ENCODE peak calls at places on chromosome 12, in six cellular contexts. One of them, this sample, is unnamed. For H3K4me1, the result is how much of the 10 kb centered on the place peaks cover.

GRCh38 chr12:12747281-12747680 is 30.1 kb downstream of the CDKN1B start:
- DNase-seq in sigmoid colon: no peak
- DNase-seq in transverse colon: no peak
- DNase-seq in HepG2: no peak
- DNase-seq in K562: no peak
- DNase-seq in SK-N-SH: no peak
- DNase-seq in this sample: no peak

GRCh38 chr12:112841891-112842290 is 50.3 kb downstream of the RPH3A start:
- DNase-seq in SK-N-SH: no peak
- DNase-seq in HepG2: no peak
- DNase-seq in transverse colon: no peak
- DNase-seq in sigmoid colon: no peak
- DNase-seq in K562: no peak
- DNase-seq in this sample: no peak

GRCh38 chr12:70691018-70691672 is 53.9 kb upstream of the PTPRB start:
- DNase-seq in K562: no peak
- DNase-seq in sigmoid colon: no peak
- DNase-seq in HepG2: no peak
- DNase-seq in SK-N-SH: no peak
- DNase-seq in transverse colon: no peak
- DNase-seq in this sample: no peak

GRCh38 chr12:132253698-132254480 is 75.5 kb downstream of the GALNT9 start:
- DNase-seq in transverse colon: no peak
- DNase-seq in HepG2: no peak
- DNase-seq in SK-N-SH: no peak
- DNase-seq in sigmoid colon: no peak
- DNase-seq in K562: no peak
- DNase-seq in this sample: no peak

GRCh38 chr12:102950107-102950949 is 7.1 kb upstream of the ASCL1 start:
- DNase-seq in HepG2: peak
- DNase-seq in transverse colon: no peak
- DNase-seq in sigmoid colon: no peak
- DNase-seq in SK-N-SH: no peak
- DNase-seq in K562: no peak
- DNase-seq in this sample: peak

GRCh38 chr12:13000616-13000934 is 510 bp upstream of the HEBP1 start:
- DNase-seq in transverse colon: no peak
- DNase-seq in sigmoid colon: no peak
- DNase-seq in K562: no peak
- DNase-seq in HepG2: no peak
- DNase-seq in SK-N-SH: peak
- DNase-seq in this sample: no peak

GRCh38 chr12:132686831-132687210 is 321 bp downstream of the POLE start:
- DNase-seq in transverse colon: no peak
- DNase-seq in sigmoid colon: no peak
- DNase-seq in K562: peak
- DNase-seq in HepG2: no peak
- DNase-seq in SK-N-SH: peak
- DNase-seq in this sample: no peak

GRCh38 chr12:116631619-116632018 is 72.4 kb downstream of the MAP1LC3B2 start:
- DNase-seq in K562: no peak
- DNase-seq in transverse colon: no peak
- DNase-seq in SK-N-SH: no peak
- DNase-seq in sigmoid colon: no peak
- DNase-seq in HepG2: no peak
- DNase-seq in this sample: no peak

GRCh38 chr12:15629108-15629507 is 160.1 kb downstream of the EPS8 start:
- DNase-seq in SK-N-SH: no peak
- DNase-seq in K562: no peak
- DNase-seq in transverse colon: peak
- DNase-seq in HepG2: peak
- DNase-seq in sigmoid colon: peak
- DNase-seq in this sample: no peak

GRCh38 chr12:121784460-121784859 is 9.0 kb downstream of the RHOF start:
- DNase-seq in sigmoid colon: no peak
- DNase-seq in K562: no peak
- DNase-seq in HepG2: no peak
- DNase-seq in SK-N-SH: no peak
- DNase-seq in transverse colon: no peak
- DNase-seq in this sample: no peak

DNA sequence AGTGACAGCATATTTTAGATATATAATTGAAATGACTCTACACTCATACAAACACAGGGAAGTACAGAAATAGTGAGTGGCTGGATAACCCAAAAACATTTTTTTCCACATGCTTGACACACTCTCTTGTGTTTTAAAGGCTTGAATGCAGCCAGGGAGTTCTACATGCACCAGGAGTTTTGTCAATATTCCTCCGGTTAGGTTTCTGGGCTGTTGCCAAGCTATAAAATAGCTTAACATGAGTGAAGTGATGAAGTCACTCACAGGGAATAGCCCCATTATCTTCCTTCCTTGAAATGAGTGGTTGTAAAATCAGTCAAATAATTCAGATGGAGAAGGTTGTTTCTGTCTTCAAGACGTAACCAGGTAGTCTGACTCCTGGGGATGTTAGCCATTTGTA is 582.7 kb downstream of the SLC6A15 start:
- DNase-seq in SK-N-SH: no peak
- DNase-seq in transverse colon: no peak
- DNase-seq in K562: no peak
- DNase-seq in HepG2: no peak
- DNase-seq in sigmoid colon: no peak
- DNase-seq in this sample: no peak
- TF ChIP-seq EP300 in SK-N-SH: no peak
- TF ChIP-seq EP300 in transverse colon: no peak
- TF ChIP-seq EP300 in K562: no peak
- TF ChIP-seq EP300 in HepG2: no peak
- TF ChIP-seq EP300 in sigmoid colon: no peak
- TF ChIP-seq EP300 in this sample: no peak

GRCh38 chr12:52232916-52233461 is at the start of gene KRT7:
- DNase-seq in K562: no peak
- DNase-seq in sigmoid colon: peak
- DNase-seq in SK-N-SH: peak
- DNase-seq in transverse colon: no peak
- DNase-seq in HepG2: no peak
- DNase-seq in this sample: no peak
- TF ChIP-seq POLR2AphosphoS5 in K562: no peak
- TF ChIP-seq POLR2AphosphoS5 in sigmoid colon: no peak
- TF ChIP-seq POLR2AphosphoS5 in SK-N-SH: no peak
- TF ChIP-seq POLR2AphosphoS5 in transverse colon: no peak
- TF ChIP-seq POLR2AphosphoS5 in HepG2: no peak
- TF ChIP-seq POLR2AphosphoS5 in this sample: no peak

DNA sequence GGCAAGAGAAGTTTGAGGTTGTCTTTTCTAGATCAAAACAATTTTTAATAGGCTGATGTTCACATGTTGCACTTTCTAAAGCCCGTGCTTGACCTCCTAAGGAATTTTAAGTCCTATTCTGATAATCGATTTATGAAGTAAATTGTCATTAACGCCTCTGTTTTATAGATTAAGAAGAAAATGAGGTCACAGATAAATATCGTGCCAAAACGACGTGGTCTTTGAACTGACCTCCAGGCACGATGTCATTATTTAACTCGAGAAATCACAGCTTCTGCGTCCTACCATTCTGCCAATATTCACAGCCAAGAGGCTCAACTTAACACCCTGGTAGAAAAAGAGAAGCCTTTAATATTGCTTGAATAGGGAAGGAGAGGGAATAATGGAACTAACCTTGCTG is 862 bp upstream of the EEA1 start:
- DNase-seq in HepG2: no peak
- DNase-seq in K562: no peak
- DNase-seq in sigmoid colon: no peak
- DNase-seq in SK-N-SH: no peak
- DNase-seq in transverse colon: no peak
- DNase-seq in this sample: no peak
- H3K4me1 ChIP-seq in HepG2: half or more
- H3K4me1 ChIP-seq in K562: under half
- H3K4me1 ChIP-seq in sigmoid colon: under half
- H3K4me1 ChIP-seq in SK-N-SH: under half
- H3K4me1 ChIP-seq in transverse colon: under half
- H3K4me1 ChIP-seq in this sample: under half

GRCh38 chr12:75702477-75703093 is 191.2 kb upstream of the KRR1 start:
- DNase-seq in SK-N-SH: no peak
- DNase-seq in transverse colon: no peak
- DNase-seq in sigmoid colon: no peak
- DNase-seq in K562: no peak
- DNase-seq in HepG2: no peak
- DNase-seq in this sample: no peak

GRCh38 chr12:75704208-75704607 is 192.8 kb upstream of the KRR1 start:
- DNase-seq in HepG2: no peak
- DNase-seq in K562: no peak
- DNase-seq in SK-N-SH: no peak
- DNase-seq in transverse colon: no peak
- DNase-seq in sigmoid colon: no peak
- DNase-seq in this sample: no peak

GRCh38 chr12:75705749-75706719 is 194.6 kb upstream of the KRR1 start:
- DNase-seq in sigmoid colon: peak
- DNase-seq in HepG2: no peak
- DNase-seq in K562: peak
- DNase-seq in SK-N-SH: peak
- DNase-seq in transverse colon: no peak
- DNase-seq in this sample: no peak

GRCh38 chr12:75703131-75703530 is 191.7 kb upstream of the KRR1 start:
- DNase-seq in K562: no peak
- DNase-seq in transverse colon: no peak
- DNase-seq in sigmoid colon: no peak
- DNase-seq in HepG2: no peak
- DNase-seq in SK-N-SH: no peak
- DNase-seq in this sample: no peak

GRCh38 chr12:75704664-75705063 is 193.3 kb upstream of the KRR1 start:
- DNase-seq in K562: no peak
- DNase-seq in SK-N-SH: no peak
- DNase-seq in transverse colon: no peak
- DNase-seq in HepG2: no peak
- DNase-seq in sigmoid colon: no peak
- DNase-seq in this sample: no peak
- TF ChIP-seq EP300 in K562: no peak
- TF ChIP-seq EP300 in SK-N-SH: no peak
- TF ChIP-seq EP300 in transverse colon: no peak
- TF ChIP-seq EP300 in HepG2: no peak
- TF ChIP-seq EP300 in sigmoid colon: no peak
- TF ChIP-seq EP300 in this sample: no peak

DNA sequence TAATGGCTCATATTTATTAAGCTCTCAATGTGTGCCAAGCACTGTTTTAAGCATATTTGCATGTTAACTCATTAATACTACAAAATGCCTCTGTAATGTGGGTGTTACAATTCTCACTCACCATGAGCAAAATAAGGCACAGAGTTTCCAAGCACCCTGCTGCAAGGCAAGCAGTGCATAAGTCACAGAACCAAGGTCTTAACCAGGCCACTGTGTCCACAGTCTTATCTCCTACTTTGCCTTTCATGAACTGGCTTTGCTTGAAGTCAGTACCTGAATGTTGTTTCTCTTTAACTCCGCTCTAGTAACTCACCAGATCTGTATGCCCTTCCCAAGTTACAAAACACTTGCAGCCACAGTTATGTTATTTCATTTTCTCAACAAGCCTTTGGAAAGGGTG is 1372.7 kb downstream of the AACS start:
- DNase-seq in HepG2: no peak
- DNase-seq in SK-N-SH: no peak
- DNase-seq in sigmoid colon: no peak
- DNase-seq in transverse colon: no peak
- DNase-seq in K562: no peak
- DNase-seq in this sample: no peak
- TF ChIP-seq POLR2AphosphoS5 in HepG2: no peak
- TF ChIP-seq POLR2AphosphoS5 in SK-N-SH: no peak
- TF ChIP-seq POLR2AphosphoS5 in sigmoid colon: no peak
- TF ChIP-seq POLR2AphosphoS5 in transverse colon: no peak
- TF ChIP-seq POLR2AphosphoS5 in K562: no peak
- TF ChIP-seq POLR2AphosphoS5 in this sample: no peak

DNA sequence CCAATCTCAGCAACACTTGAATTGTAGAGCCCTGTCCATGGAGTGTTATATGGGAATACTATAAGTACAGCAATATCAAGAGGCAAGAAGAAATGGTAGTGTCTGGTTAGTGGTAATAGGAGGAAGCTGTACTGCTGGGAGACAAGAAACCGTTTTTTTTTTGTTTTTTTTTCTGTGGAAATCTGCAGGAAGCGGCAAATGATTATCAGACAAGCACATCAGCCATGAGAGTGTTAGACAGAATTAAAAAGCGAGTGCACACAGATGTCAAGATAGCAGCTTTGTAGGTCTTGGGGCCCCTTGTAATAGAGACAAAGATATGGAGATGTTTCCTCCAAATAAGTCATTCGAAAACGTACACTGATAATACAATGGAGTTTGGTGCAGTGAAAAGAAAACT is 6.7 kb downstream of the TESPA1 start:
- DNase-seq in transverse colon: no peak
- DNase-seq in K562: no peak
- DNase-seq in sigmoid colon: no peak
- DNase-seq in SK-N-SH: no peak
- DNase-seq in HepG2: no peak
- DNase-seq in this sample: no peak
- H3K4me1 ChIP-seq in transverse colon: under half
- H3K4me1 ChIP-seq in K562: under half
- H3K4me1 ChIP-seq in sigmoid colon: under half
- H3K4me1 ChIP-seq in SK-N-SH: under half
- H3K4me1 ChIP-seq in HepG2: under half
- H3K4me1 ChIP-seq in this sample: under half

GRCh38 chr12:11705010-11705409 is 55.5 kb downstream of the ETV6 start:
- DNase-seq in K562: no peak
- DNase-seq in SK-N-SH: no peak
- DNase-seq in sigmoid colon: peak
- DNase-seq in HepG2: peak
- DNase-seq in transverse colon: no peak
- DNase-seq in this sample: no peak

GRCh38 chr12:11703378-11703777 is 53.9 kb downstream of the ETV6 start:
- DNase-seq in SK-N-SH: no peak
- DNase-seq in K562: no peak
- DNase-seq in HepG2: no peak
- DNase-seq in transverse colon: no peak
- DNase-seq in sigmoid colon: no peak
- DNase-seq in this sample: no peak

GRCh38 chr12:11704094-11704493 is 54.6 kb downstream of the ETV6 start:
- DNase-seq in transverse colon: no peak
- DNase-seq in sigmoid colon: no peak
- DNase-seq in HepG2: no peak
- DNase-seq in SK-N-SH: no peak
- DNase-seq in K562: no peak
- DNase-seq in this sample: no peak

GRCh38 chr12:11701398-11701797 is 51.9 kb downstream of the ETV6 start:
- DNase-seq in SK-N-SH: no peak
- DNase-seq in K562: no peak
- DNase-seq in sigmoid colon: no peak
- DNase-seq in HepG2: no peak
- DNase-seq in transverse colon: no peak
- DNase-seq in this sample: no peak

DNA sequence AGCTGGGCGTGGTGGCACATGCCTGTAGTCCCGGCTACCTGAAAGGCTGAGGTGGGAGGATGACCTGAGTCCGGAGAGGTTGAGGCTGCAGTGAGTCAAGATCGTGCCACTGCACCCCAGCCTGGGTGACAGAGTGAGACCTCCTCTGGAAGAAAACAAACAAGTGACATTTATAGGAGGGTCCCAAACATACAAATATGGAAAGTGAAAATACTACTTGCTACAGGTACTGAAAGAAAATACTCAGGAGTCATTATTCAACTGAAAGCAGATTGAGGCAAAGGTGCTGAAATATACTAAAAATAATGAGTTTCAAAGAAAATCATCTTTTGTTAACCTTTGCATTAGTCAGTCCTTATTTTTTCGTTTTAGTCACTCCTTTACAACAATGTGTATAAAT is 53.5 kb downstream of the ETV6 start:
- DNase-seq in sigmoid colon: no peak
- DNase-seq in K562: no peak
- DNase-seq in SK-N-SH: no peak
- DNase-seq in transverse colon: no peak
- DNase-seq in HepG2: no peak
- DNase-seq in this sample: no peak
- TF ChIP-seq EP300 in sigmoid colon: no peak
- TF ChIP-seq EP300 in K562: no peak
- TF ChIP-seq EP300 in SK-N-SH: no peak
- TF ChIP-seq EP300 in transverse colon: no peak
- TF ChIP-seq EP300 in HepG2: no peak
- TF ChIP-seq EP300 in this sample: no peak